ENCODE peak calls at places on chromosomes 4 and X, in four cellular contexts. One of them, this sample, is unnamed.
A peak's percentile ranks its signal among the peaks of the same experiment; 100 is the strongest.

GRCh38 chr4:78481180-78481579 is 70.4 kb upstream of the ANXA3 start:
- DNase-seq in fibroblast of pulmonary artery: peak; percentile 71
- DNase-seq in heart right ventricle: no peak
- DNase-seq in Peyer's patch: no peak
- DNase-seq in this sample: peak; percentile 30

GRCh38 chr4:153485860-153486259 is 19.7 kb downstream of the TMEM131L start:
- DNase-seq in fibroblast of pulmonary artery: no peak
- DNase-seq in heart right ventricle: no peak
- DNase-seq in Peyer's patch: no peak
- DNase-seq in this sample: no peak

GRCh38 chr4:211033-211511 is 86.8 kb downstream of the ZNF718 start:
- DNase-seq in fibroblast of pulmonary artery: no peak
- DNase-seq in heart right ventricle: no peak
- DNase-seq in Peyer's patch: no peak
- DNase-seq in this sample: no peak

GRCh38 chrX:94977562-94977961 is 1303.6 kb downstream of the FAM133A start:
- DNase-seq in fibroblast of pulmonary artery: no peak
- DNase-seq in heart right ventricle: no peak
- DNase-seq in Peyer's patch: no peak
- DNase-seq in this sample: no peak

GRCh38 chrX:101485212-101486064 is at the start of gene ARMCX4:
- DNase-seq in fibroblast of pulmonary artery: peak; percentile 60
- DNase-seq in heart right ventricle: peak; percentile 19
- DNase-seq in Peyer's patch: no peak
- DNase-seq in this sample: no peak

GRCh38 chrX:38959736-38960534 is 158.7 kb downstream of the MID1IP1 start:
- DNase-seq in fibroblast of pulmonary artery: peak; percentile 55
- DNase-seq in heart right ventricle: peak; percentile 9
- DNase-seq in Peyer's patch: no peak
- DNase-seq in this sample: no peak

GRCh38 chrX:55135171-55135570 is 46.4 kb downstream of the PAGE2 start:
- DNase-seq in fibroblast of pulmonary artery: peak; percentile 60
- DNase-seq in heart right ventricle: peak; percentile 9
- DNase-seq in Peyer's patch: peak; percentile 73
- DNase-seq in this sample: no peak

GRCh38 chr4:26454961-26455360 is 35.3 kb downstream of the CCKAR start:
- DNase-seq in fibroblast of pulmonary artery: no peak
- DNase-seq in heart right ventricle: no peak
- DNase-seq in Peyer's patch: no peak
- DNase-seq in this sample: no peak

GRCh38 chrX:46770817-46771163 is 11.9 kb upstream of the SLC9A7 start:
- DNase-seq in fibroblast of pulmonary artery: peak; percentile 80
- DNase-seq in heart right ventricle: no peak
- DNase-seq in Peyer's patch: no peak
- DNase-seq in this sample: peak; percentile 52

GRCh38 chrX:130032552-130032951 is 50.1 kb downstream of the BCORL1 start:
- DNase-seq in fibroblast of pulmonary artery: no peak
- DNase-seq in heart right ventricle: no peak
- DNase-seq in Peyer's patch: no peak
- DNase-seq in this sample: no peak

GRCh38 chrX:30141966-30142365 is 73.4 kb upstream of the MAGEB2 start:
- DNase-seq in fibroblast of pulmonary artery: peak; percentile 58
- DNase-seq in heart right ventricle: peak; percentile 3
- DNase-seq in Peyer's patch: no peak
- DNase-seq in this sample: peak; percentile 23

GRCh38 chr4:134470544-134470943 is 269.0 kb upstream of the PABPC4L start:
- DNase-seq in fibroblast of pulmonary artery: peak; percentile 26
- DNase-seq in heart right ventricle: no peak
- DNase-seq in Peyer's patch: no peak
- DNase-seq in this sample: no peak

GRCh38 chrX:95678679-95679078 is 1006.0 kb upstream of the DIAPH2 start:
- DNase-seq in fibroblast of pulmonary artery: no peak
- DNase-seq in heart right ventricle: no peak
- DNase-seq in Peyer's patch: no peak
- DNase-seq in this sample: no peak

GRCh38 chr4:86011117-86011516 is 348.7 kb downstream of the MAPK10 start:
- DNase-seq in fibroblast of pulmonary artery: peak; percentile 97
- DNase-seq in heart right ventricle: peak; percentile 35
- DNase-seq in Peyer's patch: no peak
- DNase-seq in this sample: peak; percentile 27

GRCh38 chrX:29143356-29143755 is 556.1 kb downstream of the IL1RAPL1 start:
- DNase-seq in fibroblast of pulmonary artery: peak; percentile 69
- DNase-seq in heart right ventricle: no peak
- DNase-seq in Peyer's patch: no peak
- DNase-seq in this sample: no peak

GRCh38 chrX:77899081-77899828 is at the start of gene COX7B:
- DNase-seq in fibroblast of pulmonary artery: peak; percentile 98
- DNase-seq in heart right ventricle: peak; percentile 85
- DNase-seq in Peyer's patch: peak; percentile 85
- DNase-seq in this sample: peak; percentile 92

GRCh38 chr4:48250343-48250742 is 19.3 kb downstream of the TEC start:
- DNase-seq in fibroblast of pulmonary artery: no peak
- DNase-seq in heart right ventricle: no peak
- DNase-seq in Peyer's patch: no peak
- DNase-seq in this sample: no peak

GRCh38 chr4:76802546-76803021 is 95.4 kb downstream of the SOWAHB start:
- DNase-seq in fibroblast of pulmonary artery: peak; percentile 51
- DNase-seq in heart right ventricle: no peak
- DNase-seq in Peyer's patch: no peak
- DNase-seq in this sample: no peak

GRCh38 chrX:8988456-8988855 is 45.5 kb downstream of the FAM9B start:
- DNase-seq in fibroblast of pulmonary artery: peak; percentile 24
- DNase-seq in heart right ventricle: peak; percentile 4
- DNase-seq in Peyer's patch: no peak
- DNase-seq in this sample: no peak

GRCh38 chr4:52925531-52925968 is 63.4 kb downstream of the RASL11B start:
- DNase-seq in fibroblast of pulmonary artery: peak; percentile 7
- DNase-seq in heart right ventricle: no peak
- DNase-seq in Peyer's patch: no peak
- DNase-seq in this sample: no peak

GRCh38 chrX:645024-645376 is 14.4 kb downstream of the SHOX start:
- DNase-seq in fibroblast of pulmonary artery: no peak
- DNase-seq in heart right ventricle: no peak
- DNase-seq in Peyer's patch: peak; percentile 77
- DNase-seq in this sample: no peak

GRCh38 chrX:124217289-124218251 is 114.9 kb upstream of the TEX13D start:
- DNase-seq in fibroblast of pulmonary artery: peak; percentile 10
- DNase-seq in heart right ventricle: no peak
- DNase-seq in Peyer's patch: peak; percentile 76
- DNase-seq in this sample: no peak

GRCh38 chr4:66562276-66562806 is 892.1 kb upstream of the EPHA5 start:
- DNase-seq in fibroblast of pulmonary artery: peak; percentile 33
- DNase-seq in heart right ventricle: no peak
- DNase-seq in Peyer's patch: no peak
- DNase-seq in this sample: no peak

GRCh38 chr4:95108883-95109421 is 351.2 kb downstream of the BMPR1B start:
- DNase-seq in fibroblast of pulmonary artery: peak; percentile 21
- DNase-seq in heart right ventricle: no peak
- DNase-seq in Peyer's patch: no peak
- DNase-seq in this sample: no peak

GRCh38 chr4:150960079-150960478 is 55.0 kb downstream of the LRBA start:
- DNase-seq in fibroblast of pulmonary artery: peak; percentile 58
- DNase-seq in heart right ventricle: no peak
- DNase-seq in Peyer's patch: no peak
- DNase-seq in this sample: no peak

GRCh38 chr4:82045267-82045666 is 328.5 kb downstream of the HNRNPD start:
- DNase-seq in fibroblast of pulmonary artery: no peak
- DNase-seq in heart right ventricle: no peak
- DNase-seq in Peyer's patch: no peak
- DNase-seq in this sample: no peak

GRCh38 chr4:26867914-26868684 is 7.5 kb downstream of the STIM2 start:
- DNase-seq in fibroblast of pulmonary artery: peak; percentile 55
- DNase-seq in heart right ventricle: no peak
- DNase-seq in Peyer's patch: no peak
- DNase-seq in this sample: no peak

GRCh38 chr4:171947389-171947788 is 134.2 kb downstream of the GALNTL6 start:
- DNase-seq in fibroblast of pulmonary artery: no peak
- DNase-seq in heart right ventricle: no peak
- DNase-seq in Peyer's patch: no peak
- DNase-seq in this sample: no peak

GRCh38 chr4:152380919-152381318 is 155.0 kb downstream of the FBXW7 start:
- DNase-seq in fibroblast of pulmonary artery: no peak
- DNase-seq in heart right ventricle: no peak
- DNase-seq in Peyer's patch: no peak
- DNase-seq in this sample: no peak

GRCh38 chr4:176034936-176035335 is 30.7 kb upstream of the WDR17 start:
- DNase-seq in fibroblast of pulmonary artery: no peak
- DNase-seq in heart right ventricle: no peak
- DNase-seq in Peyer's patch: no peak
- DNase-seq in this sample: no peak

GRCh38 chrX:21374163-21374993 is at the start of gene CNKSR2:
- DNase-seq in fibroblast of pulmonary artery: peak; percentile 8
- DNase-seq in heart right ventricle: no peak
- DNase-seq in Peyer's patch: peak; percentile 71
- DNase-seq in this sample: no peak

GRCh38 chr4:8900588-8900987 is 28.9 kb upstream of the HMX1 start:
- DNase-seq in fibroblast of pulmonary artery: no peak
- DNase-seq in heart right ventricle: no peak
- DNase-seq in Peyer's patch: no peak
- DNase-seq in this sample: no peak

GRCh38 chrX:26442340-26442739 is 226.4 kb downstream of the MAGEB5 start:
- DNase-seq in fibroblast of pulmonary artery: peak; percentile 44
- DNase-seq in heart right ventricle: no peak
- DNase-seq in Peyer's patch: no peak
- DNase-seq in this sample: no peak

GRCh38 chrX:43450355-43450754 is 205.7 kb upstream of the MAOA start:
- DNase-seq in fibroblast of pulmonary artery: no peak
- DNase-seq in heart right ventricle: no peak
- DNase-seq in Peyer's patch: no peak
- DNase-seq in this sample: no peak

GRCh38 chr4:47390438-47391125 is 72.9 kb downstream of the COMMD8 start:
- DNase-seq in fibroblast of pulmonary artery: peak; percentile 21
- DNase-seq in heart right ventricle: no peak
- DNase-seq in Peyer's patch: no peak
- DNase-seq in this sample: no peak

GRCh38 chrX:120568047-120568446 is 7.3 kb upstream of the CUL4B start:
- DNase-seq in fibroblast of pulmonary artery: no peak
- DNase-seq in heart right ventricle: no peak
- DNase-seq in Peyer's patch: no peak
- DNase-seq in this sample: no peak

GRCh38 chr4:13917010-13917409 is 289.5 kb upstream of the BOD1L1 start:
- DNase-seq in fibroblast of pulmonary artery: no peak
- DNase-seq in heart right ventricle: no peak
- DNase-seq in Peyer's patch: no peak
- DNase-seq in this sample: peak; percentile 99

GRCh38 chrX:49988128-49988527 is 65.7 kb downstream of the CLCN5 start:
- DNase-seq in fibroblast of pulmonary artery: no peak
- DNase-seq in heart right ventricle: no peak
- DNase-seq in Peyer's patch: no peak
- DNase-seq in this sample: no peak

GRCh38 chr4:84790769-84791565 is 175.5 kb downstream of the WDFY3 start:
- DNase-seq in fibroblast of pulmonary artery: no peak
- DNase-seq in heart right ventricle: no peak
- DNase-seq in Peyer's patch: no peak
- DNase-seq in this sample: no peak

GRCh38 chr4:35710343-35710742 is 534.0 kb downstream of the ARAP2 start:
- DNase-seq in fibroblast of pulmonary artery: no peak
- DNase-seq in heart right ventricle: no peak
- DNase-seq in Peyer's patch: no peak
- DNase-seq in this sample: no peak

GRCh38 chrX:154317391-154318000 is 21.9 kb downstream of the TKTL1 start:
- DNase-seq in fibroblast of pulmonary artery: peak; percentile 38
- DNase-seq in heart right ventricle: peak; percentile 17
- DNase-seq in Peyer's patch: no peak
- DNase-seq in this sample: no peak
- TF ChIP-seq CTCF in fibroblast of pulmonary artery: peak; percentile 55
- TF ChIP-seq CTCF in heart right ventricle: peak; percentile 51
- TF ChIP-seq CTCF in Peyer's patch: peak; percentile 19
- TF ChIP-seq CTCF in this sample: peak; percentile 60

GRCh38 chr4:145734051-145734450 is 54.1 kb downstream of the C4orf51 start:
- DNase-seq in fibroblast of pulmonary artery: peak; percentile 17
- DNase-seq in heart right ventricle: no peak
- DNase-seq in Peyer's patch: no peak
- DNase-seq in this sample: no peak

GRCh38 chr4:145732895-145733880 is 53.2 kb downstream of the C4orf51 start:
- DNase-seq in fibroblast of pulmonary artery: peak; percentile 95
- DNase-seq in heart right ventricle: peak; percentile 96
- DNase-seq in Peyer's patch: peak; percentile 96
- DNase-seq in this sample: no peak

GRCh38 chr4:145735777-145736176 is 55.8 kb downstream of the C4orf51 start:
- DNase-seq in fibroblast of pulmonary artery: no peak
- DNase-seq in heart right ventricle: no peak
- DNase-seq in Peyer's patch: no peak
- DNase-seq in this sample: no peak

GRCh38 chr4:145735330-145735638 is 55.3 kb downstream of the C4orf51 start:
- DNase-seq in fibroblast of pulmonary artery: peak; percentile 94
- DNase-seq in heart right ventricle: no peak
- DNase-seq in Peyer's patch: no peak
- DNase-seq in this sample: peak; percentile 97

DNA sequence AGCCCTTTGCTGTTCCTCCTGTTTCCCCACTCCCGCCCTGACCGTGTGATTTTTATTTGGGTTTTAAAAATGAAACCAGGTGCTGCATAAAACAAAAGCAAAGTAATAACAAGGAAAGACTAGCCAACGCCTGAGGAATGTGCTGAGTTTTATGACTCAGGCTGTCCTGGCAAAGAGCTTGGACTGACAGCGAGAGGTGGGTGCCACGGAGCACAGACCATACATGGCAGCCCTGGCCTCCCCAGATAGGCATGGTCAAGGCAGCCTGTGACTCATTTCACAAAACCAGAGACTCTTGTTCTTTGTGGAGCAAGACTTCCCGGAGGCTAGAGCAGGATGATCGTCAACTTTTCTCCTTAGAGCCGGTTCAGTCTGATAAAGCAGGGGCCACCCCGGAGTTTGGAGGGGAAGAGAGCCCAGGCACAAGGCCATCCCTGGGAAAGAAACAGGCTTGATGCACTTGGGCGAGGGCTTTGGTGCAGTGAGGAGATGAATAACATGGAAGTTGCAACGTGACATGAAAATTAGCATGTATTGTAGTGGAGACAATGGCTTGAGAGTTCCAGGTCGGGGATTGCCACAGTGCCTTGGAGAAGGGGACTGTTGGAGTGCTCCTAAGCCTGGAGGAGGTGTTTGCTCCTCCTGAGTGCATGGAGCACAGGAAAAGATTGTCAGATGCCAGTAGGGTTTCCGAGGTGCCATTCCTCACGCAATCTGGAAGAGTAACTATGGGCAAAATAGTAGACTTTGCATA is 54.8 kb downstream of the C4orf51 start:
- DNase-seq in fibroblast of pulmonary artery: peak; percentile 97
- DNase-seq in heart right ventricle: peak; percentile 58
- DNase-seq in Peyer's patch: peak; percentile 56
- DNase-seq in this sample: peak; percentile 94
- H3K4me3 ChIP-seq in fibroblast of pulmonary artery: peak overlapping the region; percentile 13
- H3K4me3 ChIP-seq in heart right ventricle: no peak overlapping the region
- H3K4me3 ChIP-seq in Peyer's patch: no peak overlapping the region
- H3K4me3 ChIP-seq in this sample: peak overlapping the region; percentile 27

GRCh38 chr4:183905081-183905592 is at the start of gene STOX2:
- DNase-seq in fibroblast of pulmonary artery: peak; percentile 32
- DNase-seq in heart right ventricle: peak; percentile 88
- DNase-seq in Peyer's patch: peak; percentile 69
- DNase-seq in this sample: peak; percentile 22
- TF ChIP-seq CTCF in fibroblast of pulmonary artery: no peak
- TF ChIP-seq CTCF in heart right ventricle: no peak
- TF ChIP-seq CTCF in Peyer's patch: no peak
- TF ChIP-seq CTCF in this sample: no peak

GRCh38 chr4:73952352-73952751 is 29.5 kb downstream of the PF4 start:
- DNase-seq in fibroblast of pulmonary artery: no peak
- DNase-seq in heart right ventricle: no peak
- DNase-seq in Peyer's patch: no peak
- DNase-seq in this sample: no peak
- H3K4me3 ChIP-seq in fibroblast of pulmonary artery: no peak overlapping the region
- H3K4me3 ChIP-seq in heart right ventricle: no peak overlapping the region
- H3K4me3 ChIP-seq in Peyer's patch: no peak overlapping the region
- H3K4me3 ChIP-seq in this sample: no peak overlapping the region

This sample was measured in epithelial cell of proximal tubule.